ENCODE peak calls at places on chromosomes 4 and X, in seven cellular contexts. R is heart left ventricle; I is BJ; N is tibial artery; X is dorsolateral prefrontal cortex; L is CD8-positive, alpha-beta T cell; E is astrocyte of the cerebellum. F is an unnamed sample.

GRCh38 chr4:132572210-132572609 is 576.9 kb upstream of the PCDH10 start:
- DNase-seq in X (no peak), I (no peak), N (no peak), R (no peak), E (peak; percentile 80), L (no peak), F (no peak)

GRCh38 chrX:115373308-115373707 is 83.8 kb downstream of the LUZP4 start:
- DNase-seq in R (no peak), E (no peak), N (no peak), I (no peak), X (no peak), L (no peak), F (no peak)

GRCh38 chr4:2413821-2414610 is 4.4 kb downstream of the ZFYVE28 start:
- DNase-seq in E (no peak), N (no peak), L (peak; percentile 44), I (no peak), R (no peak), X (no peak), F (no peak)

GRCh38 chr4:98102660-98103059 is 40.6 kb downstream of the STPG2 start:
- DNase-seq in L (no peak), R (no peak), N (no peak), E (no peak), X (no peak), I (no peak), F (no peak)

GRCh38 chr4:151921371-151921770 is 160.6 kb upstream of the GATB start:
- DNase-seq in X (no peak), L (no peak), I (no peak), R (no peak), N (no peak), E (peak; percentile 2), F (no peak)

GRCh38 chrX:19670854-19671620 is 155.7 kb upstream of the MAP3K15 start:
- DNase-seq in L (no peak), E (peak; percentile 53), X (no peak), I (no peak), N (peak; percentile 22), R (peak; percentile 28), F (peak; percentile 36)

GRCh38 chr4:140706665-140707064 is 49.5 kb downstream of the TBC1D9 start:
- DNase-seq in E (no peak), X (no peak), L (no peak), I (no peak), N (no peak), R (no peak), F (no peak)

GRCh38 chrX:14927391-14927790 is 54.2 kb downstream of the MOSPD2 start:
- DNase-seq in I (peak; percentile 23), N (no peak), R (no peak), L (no peak), X (no peak), E (peak; percentile 12), F (no peak)

GRCh38 chr4:103996637-103997036 is 276.9 kb upstream of the TACR3 start:
- DNase-seq in E (peak; percentile 86), X (no peak), R (no peak), L (no peak), I (no peak), N (no peak), F (peak; percentile 93)

DNA sequence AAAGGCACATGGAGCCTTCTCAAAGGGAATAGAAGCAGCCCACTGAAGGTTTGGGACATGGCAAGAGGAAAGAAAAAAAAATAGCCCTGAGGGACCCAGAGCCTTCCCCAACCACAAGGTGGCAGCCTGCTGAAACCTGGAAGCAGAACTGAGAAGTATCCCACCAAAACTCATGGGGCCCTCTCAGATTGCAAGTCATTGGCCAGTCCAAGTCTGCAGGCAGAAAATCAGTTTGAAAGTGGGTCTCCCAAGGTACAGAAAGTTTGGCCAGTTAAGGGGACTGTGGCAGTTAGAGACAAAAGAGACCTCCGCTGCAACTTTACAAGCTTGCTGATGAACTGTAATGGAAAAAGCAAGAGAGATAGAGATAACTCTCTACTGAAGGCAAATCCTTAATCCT is 155.8 kb downstream of the ANTXR2 start:
- DNase-seq in L (peak; percentile 54), X (no peak), E (no peak), I (no peak), N (no peak), R (peak; percentile 27), F (no peak)
- TF ChIP-seq CTCF in L (peak; percentile 51), X (peak; percentile 37), E (peak; percentile 58), I (peak; percentile 85), N (peak; percentile 11), R (peak; percentile 46), F (peak; percentile 83)

GRCh38 chrX:137550561-137551305 is 15.2 kb upstream of the ZIC3 start:
- DNase-seq in X (peak; percentile 40), N (no peak), E (no peak), R (no peak), I (no peak), L (no peak), F (no peak)
- H3K4me3 ChIP-seq in X (peak overlapping the region; percentile 37), N (peak overlapping the region; percentile 16), E (peak overlapping the region; percentile 40), R (no peak overlapping the region), I (no peak overlapping the region), L (no peak overlapping the region), F (no peak overlapping the region)

DNA sequence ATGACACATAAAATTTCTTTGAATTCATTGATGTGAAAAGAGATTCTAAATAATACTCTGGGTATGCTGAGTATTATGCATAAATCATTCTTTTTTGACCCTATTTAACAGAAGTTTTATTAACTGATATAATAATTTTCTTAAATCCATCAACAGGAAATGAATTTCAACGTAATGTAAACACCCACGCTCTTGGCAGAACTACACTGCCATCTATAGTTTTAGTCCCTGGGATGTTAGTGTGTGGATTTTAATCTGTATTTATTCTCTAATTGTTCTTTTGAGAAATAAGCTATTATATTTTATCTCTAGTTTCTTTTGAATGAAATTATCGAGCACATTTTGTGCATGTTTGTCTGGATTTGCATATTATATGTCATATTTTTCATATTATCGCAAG is 666.8 kb upstream of the NDST4 start:
- DNase-seq in X (no peak), I (no peak), E (no peak), L (no peak), N (no peak), R (no peak), F (no peak)
- TF ChIP-seq CTCF in X (no peak), I (no peak), E (no peak), L (no peak), N (no peak), R (no peak), F (no peak)

DNA sequence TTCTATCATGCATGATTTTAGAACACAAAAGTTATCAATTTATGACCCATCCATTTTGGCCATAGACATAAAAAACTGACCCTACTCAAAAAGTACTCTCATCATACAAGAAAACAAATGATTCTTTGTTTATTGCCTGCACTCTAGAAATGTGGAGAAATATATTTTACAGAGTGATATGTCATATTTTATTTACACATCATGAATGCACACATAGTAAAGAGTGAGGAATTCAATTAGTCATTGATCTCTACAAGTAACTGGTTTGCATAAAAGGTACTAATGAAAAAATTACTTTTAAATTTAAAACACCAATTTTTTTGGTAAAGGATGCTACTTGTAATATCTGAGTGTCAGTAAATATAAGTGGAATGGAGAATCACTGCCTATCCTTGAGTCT is 242.5 kb upstream of the FAT4 start:
- DNase-seq in X (no peak), E (no peak), N (no peak), R (no peak), I (no peak), L (no peak), F (no peak)
- H3K4me3 ChIP-seq in X (no peak overlapping the region), E (no peak overlapping the region), N (no peak overlapping the region), R (no peak overlapping the region), I (no peak overlapping the region), L (no peak overlapping the region), F (no peak overlapping the region)

GRCh38 chr4:39961311-39961877 is 16.3 kb downstream of the PDS5A start:
- DNase-seq in N (no peak), L (no peak), E (no peak), R (no peak), I (no peak), X (no peak), F (no peak)

DNA sequence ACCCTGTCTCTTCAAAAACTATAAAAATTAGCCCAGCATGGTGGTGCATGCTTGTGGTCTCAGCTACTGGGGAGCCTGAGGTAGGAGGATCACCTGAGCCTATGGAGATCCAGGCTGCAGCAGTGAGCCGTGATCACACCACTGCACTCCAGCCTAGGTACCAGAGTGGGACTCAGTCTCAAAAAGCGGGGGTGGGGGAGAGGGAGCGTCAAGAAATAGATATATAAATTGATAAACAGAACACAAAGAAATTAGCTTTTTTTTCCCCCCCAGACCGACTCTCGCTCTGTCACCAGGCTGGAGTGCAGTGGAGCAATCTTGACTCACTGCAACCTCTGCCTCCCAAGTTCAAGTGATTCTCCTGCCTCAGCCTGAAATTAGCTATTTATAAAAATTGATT is 14.1 kb downstream of the PDS5A start:
- DNase-seq in R (no peak), I (no peak), E (no peak), L (no peak), N (no peak), X (no peak), F (no peak)
- TF ChIP-seq CTCF in R (no peak), I (no peak), E (no peak), L (no peak), N (no peak), X (no peak), F (no peak)

GRCh38 chr4:40210776-40211175 is 13.9 kb downstream of the RHOH start:
- DNase-seq in N (no peak), I (no peak), E (no peak), L (no peak), X (no peak), R (no peak), F (no peak)
- H3K4me3 ChIP-seq in N (no peak overlapping the region), I (no peak overlapping the region), E (no peak overlapping the region), L (no peak overlapping the region), X (no peak overlapping the region), R (no peak overlapping the region), F (no peak overlapping the region)

GRCh38 chr4:82217986-82218715 is 155.6 kb downstream of the HNRNPD start:
- DNase-seq in L (no peak), I (no peak), R (no peak), N (no peak), X (no peak), E (no peak), F (no peak)
- TF ChIP-seq CTCF in L (no peak), I (peak; percentile 34), R (no peak), N (no peak), X (peak; percentile 38), E (peak; percentile 40), F (peak; percentile 66)

GRCh38 chrX:10014462-10015373 is 47.6 kb downstream of the CLDN34 start:
- DNase-seq in N (peak; percentile 85), R (peak; percentile 91), X (peak; percentile 79), E (peak; percentile 51), L (peak; percentile 73), I (peak; percentile 39), F (no peak)

GRCh38 chrX:10016516-10017132 is 49.5 kb downstream of the CLDN34 start:
- DNase-seq in R (no peak), L (no peak), E (no peak), X (no peak), I (no peak), N (no peak), F (no peak)

GRCh38 chrX:10015711-10016515 is 48.8 kb downstream of the CLDN34 start:
- DNase-seq in E (no peak), N (no peak), R (peak; percentile 69), X (peak; percentile 21), L (no peak), I (no peak), F (no peak)

GRCh38 chrX:10021461-10022272 is 54.5 kb downstream of the CLDN34 start:
- DNase-seq in X (no peak), R (no peak), E (no peak), N (no peak), I (no peak), L (no peak), F (no peak)

GRCh38 chrX:10017866-10018265 is 50.7 kb downstream of the CLDN34 start:
- DNase-seq in I (peak; percentile 64), L (no peak), N (no peak), X (no peak), E (peak; percentile 44), R (no peak), F (no peak)
- H3K4me3 ChIP-seq in I (no peak overlapping the region), L (no peak overlapping the region), N (peak overlapping the region; percentile 65), X (no peak overlapping the region), E (no peak overlapping the region), R (peak overlapping the region; percentile 11), F (no peak overlapping the region)